ENCODE peak calls at places on chromosomes 11 and 22, in four cellular contexts. I is upper lobe of right lung, K is nephron progenitor cell, Y is tibial nerve. U is an unnamed sample.

GRCh38 chr11:97454988-97455387 is 1065.2 kb downstream of the JRKL start:
- DNase-seq in Y (no peak), K (no peak), I (no peak), U (no peak)

GRCh38 chr11:83007909-83008580 is 63.7 kb downstream of the RAB30 start:
- DNase-seq in K (peak; percentile 23), Y (no peak), I (peak; percentile 67), U (no peak)

GRCh38 chr22:28917747-28918543 is 34.6 kb downstream of the ZNRF3 start:
- DNase-seq in Y (no peak), I (peak; percentile 67), K (peak; percentile 49), U (no peak)

GRCh38 chr11:75474878-75475766 is 42.1 kb upstream of the KLHL35 start:
- DNase-seq in Y (peak; percentile 55), I (peak; percentile 74), K (peak; percentile 77), U (no peak)

GRCh38 chr22:46147471-46148267 is 2.7 kb upstream of the PPARA start:
- DNase-seq in Y (no peak), K (no peak), I (peak; percentile 64), U (no peak)

GRCh38 chr11:18379201-18379600 is 15.2 kb upstream of the LDHA start:
- DNase-seq in Y (no peak), I (no peak), K (no peak), U (no peak)

GRCh38 chr11:36295926-36296325 is at the start of gene PRR5L:
- DNase-seq in Y (no peak), K (no peak), I (no peak), U (no peak)

GRCh38 chr11:96484361-96484760 is 94.5 kb downstream of the JRKL start:
- DNase-seq in I (no peak), Y (no peak), K (no peak), U (no peak)

GRCh38 chr22:20551805-20552449 is 44.5 kb downstream of the MED15 start:
- DNase-seq in I (no peak), Y (no peak), K (no peak), U (no peak)

GRCh38 chr11:68798221-68798813 is 43.4 kb downstream of the CPT1A start:
- DNase-seq in Y (peak; percentile 35), I (no peak), K (peak; percentile 74), U (peak; percentile 44)

GRCh38 chr11:67413266-67413797 is 2.1 kb upstream of the CARNS1 start:
- DNase-seq in K (no peak), Y (no peak), I (no peak), U (no peak)

GRCh38 chr11:23765862-23766261 is 731.0 kb upstream of the LUZP2 start:
- DNase-seq in I (no peak), Y (no peak), K (no peak), U (no peak)

GRCh38 chr11:128549256-128549944 is 38.0 kb downstream of the ETS1 start:
- DNase-seq in K (no peak), I (no peak), Y (peak; percentile 50), U (no peak)

GRCh38 chr11:94504689-94505293 is 7.5 kb upstream of the C11orf97 start:
- DNase-seq in K (peak; percentile 10), Y (peak; percentile 26), I (no peak), U (no peak)

GRCh38 chr22:48650323-48651035 is 1177.2 kb downstream of the BRD1 start:
- DNase-seq in K (no peak), Y (no peak), I (no peak), U (no peak)

GRCh38 chr22:25403752-25404471 is 160.6 kb upstream of the GRK3 start:
- DNase-seq in Y (no peak), K (peak; percentile 28), I (no peak), U (no peak)

GRCh38 chr11:95919514-95919913 is 4.4 kb downstream of the MTMR2 start:
- DNase-seq in I (no peak), K (no peak), Y (no peak), U (no peak)

GRCh38 chr11:13494051-13494450 is 1.7 kb downstream of the PTH start:
- DNase-seq in I (no peak), K (no peak), Y (no peak), U (no peak)

GRCh38 chr11:115222218-115222862 is 281.9 kb downstream of the CADM1 start:
- DNase-seq in Y (no peak), K (no peak), I (no peak), U (no peak)

GRCh38 chr11:8631395-8632110 is 37.5 kb upstream of the STK33 start:
- DNase-seq in Y (peak; percentile 57), I (no peak), K (no peak), U (no peak)

GRCh38 chr22:24819941-24820461 is 14.0 kb downstream of the SGSM1 start:
- DNase-seq in I (peak; percentile 68), Y (no peak), K (no peak), U (no peak)

GRCh38 chr22:35620624-35621245 is 3.6 kb upstream of the MB start:
- DNase-seq in K (no peak), Y (no peak), I (no peak), U (no peak)

GRCh38 chr11:102158151-102158734 is 48.0 kb downstream of the YAP1 start:
- DNase-seq in I (no peak), K (no peak), Y (no peak), U (no peak)

GRCh38 chr11:14826580-14826979 is 65.5 kb downstream of the CYP2R1 start:
- DNase-seq in Y (no peak), I (no peak), K (no peak), U (no peak)

GRCh38 chr11:61083601-61084147 is 18.6 kb upstream of the CD5 start:
- DNase-seq in Y (no peak), I (no peak), K (no peak), U (no peak)

GRCh38 chr22:23166038-23166831 is 14.1 kb upstream of the BCR start:
- DNase-seq in Y (no peak), K (no peak), I (no peak), U (no peak)

GRCh38 chr11:133828861-133829260 is 16.5 kb downstream of the SPATA19 start:
- DNase-seq in Y (no peak), K (no peak), I (no peak), U (no peak)

GRCh38 chr11:133829566-133829965 is 15.7 kb downstream of the SPATA19 start:
- DNase-seq in Y (no peak), K (no peak), I (no peak), U (no peak)

GRCh38 chr11:133833101-133833898 is 12.0 kb downstream of the SPATA19 start:
- DNase-seq in Y (no peak), I (no peak), K (no peak), U (no peak)

GRCh38 chr11:133832096-133833081 is 12.9 kb downstream of the SPATA19 start:
- DNase-seq in K (no peak), Y (no peak), I (no peak), U (no peak)

DNA sequence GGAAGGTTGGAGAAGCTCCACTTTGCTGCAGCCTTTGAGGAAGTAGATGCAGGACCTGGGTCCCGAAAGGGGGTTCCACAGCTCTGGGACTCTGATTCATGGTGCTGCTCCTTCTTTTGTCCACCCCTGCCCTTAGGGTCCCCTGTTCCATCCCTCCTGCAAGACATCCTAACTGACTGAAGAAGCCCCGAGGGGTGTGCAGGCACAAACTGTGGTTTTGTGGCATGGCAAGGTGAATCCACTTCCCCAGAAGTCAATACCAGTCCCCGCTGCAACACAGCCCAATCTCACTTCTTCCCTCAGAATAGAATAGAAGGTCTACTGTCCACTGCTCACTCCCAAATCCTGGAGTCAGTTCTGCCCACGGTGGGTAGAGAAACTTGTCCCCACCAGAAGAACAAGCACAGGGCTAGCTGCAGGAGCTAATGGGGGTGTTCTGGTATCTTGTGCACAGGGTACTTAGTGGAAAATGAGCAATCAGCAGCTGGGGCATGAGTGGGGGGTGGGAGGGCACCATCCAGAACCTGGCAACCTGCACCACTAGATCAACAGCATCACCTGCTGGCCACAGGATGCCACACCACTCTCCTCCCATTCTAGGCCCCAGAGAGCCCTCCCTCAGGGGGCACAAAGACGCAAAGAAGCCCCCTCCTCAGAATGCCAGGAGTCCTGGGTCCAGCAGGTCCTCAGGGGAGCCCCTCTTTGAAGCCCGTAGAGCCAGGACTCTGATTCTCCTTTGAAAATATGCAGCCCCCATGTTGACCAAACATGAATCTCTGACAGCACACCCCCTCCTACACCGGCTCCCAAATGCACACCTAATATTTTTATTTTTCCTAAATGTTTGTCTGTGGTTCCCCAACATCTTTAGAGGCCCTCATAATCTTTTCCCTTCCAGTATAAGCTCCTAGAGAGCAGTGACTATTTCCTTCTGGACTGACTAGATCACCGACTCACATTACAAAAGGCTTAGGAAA is 14.1 kb downstream of the SPATA19 start:
- DNase-seq in I (no peak), K (no peak), Y (no peak), U (no peak)
- TF ChIP-seq CTCF in I (peak; percentile 12), K (peak; percentile 42), Y (no peak), U (no peak)

DNA sequence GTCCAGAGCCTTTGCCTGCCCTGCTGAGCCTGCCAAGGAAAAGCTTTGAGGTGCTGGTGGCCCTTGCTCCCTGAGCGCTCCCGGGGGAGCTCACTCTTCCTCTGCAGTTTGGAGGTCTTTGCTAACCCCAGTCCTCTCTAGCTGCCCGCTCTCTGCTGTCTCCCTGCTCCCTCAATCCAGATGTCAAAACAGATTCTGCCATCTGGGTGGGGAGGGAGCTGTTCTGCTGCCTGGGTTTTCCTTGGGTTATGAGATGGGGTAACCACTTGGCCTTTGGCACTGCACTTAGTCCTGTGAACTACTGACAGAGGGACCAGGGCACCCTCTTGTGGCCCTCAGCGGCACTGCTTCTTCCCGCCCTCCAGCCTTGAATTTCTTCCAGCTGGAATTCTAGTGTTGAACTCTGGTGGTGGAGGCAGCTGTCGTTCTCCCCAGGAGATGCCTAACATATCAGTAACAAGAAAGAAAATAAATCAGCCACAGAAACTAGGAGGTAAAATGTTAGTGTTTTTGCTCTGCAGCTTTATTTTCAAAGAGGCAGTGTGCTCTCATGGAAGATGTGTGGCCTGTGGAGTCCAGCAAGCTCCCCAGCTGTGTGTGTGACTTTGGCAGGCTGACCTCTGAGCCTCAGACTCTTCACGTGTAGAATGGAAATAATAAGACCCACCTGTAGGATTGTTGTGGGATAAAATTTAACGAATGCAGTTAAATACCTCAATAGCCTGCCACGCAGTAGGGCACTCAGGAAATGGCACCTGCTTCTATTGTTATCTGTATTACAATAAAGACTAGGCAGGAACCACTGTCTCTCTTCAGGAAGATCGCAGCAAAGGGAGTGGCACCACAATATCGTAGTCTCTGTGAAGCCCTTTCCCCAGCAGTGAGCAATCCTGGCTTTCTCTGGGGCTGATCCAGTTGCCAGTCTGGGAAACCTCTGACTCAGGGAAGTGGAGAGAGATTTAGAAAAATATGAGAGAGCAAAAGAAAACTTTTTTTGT is 23.4 kb downstream of the ARFGAP2 start:
- DNase-seq in Y (peak; percentile 93), K (peak; percentile 87), I (peak; percentile 82), U (peak; percentile 58)
- TF ChIP-seq CTCF in Y (peak; percentile 90), K (peak; percentile 97), I (peak; percentile 94), U (no peak)

GRCh38 chr11:209275-210121 is 2.0 kb downstream of the RIC8A start:
- DNase-seq in I (peak; percentile 66), Y (no peak), K (no peak), U (no peak)
- TF ChIP-seq CTCF in I (no peak), Y (no peak), K (no peak), U (no peak)

DNA sequence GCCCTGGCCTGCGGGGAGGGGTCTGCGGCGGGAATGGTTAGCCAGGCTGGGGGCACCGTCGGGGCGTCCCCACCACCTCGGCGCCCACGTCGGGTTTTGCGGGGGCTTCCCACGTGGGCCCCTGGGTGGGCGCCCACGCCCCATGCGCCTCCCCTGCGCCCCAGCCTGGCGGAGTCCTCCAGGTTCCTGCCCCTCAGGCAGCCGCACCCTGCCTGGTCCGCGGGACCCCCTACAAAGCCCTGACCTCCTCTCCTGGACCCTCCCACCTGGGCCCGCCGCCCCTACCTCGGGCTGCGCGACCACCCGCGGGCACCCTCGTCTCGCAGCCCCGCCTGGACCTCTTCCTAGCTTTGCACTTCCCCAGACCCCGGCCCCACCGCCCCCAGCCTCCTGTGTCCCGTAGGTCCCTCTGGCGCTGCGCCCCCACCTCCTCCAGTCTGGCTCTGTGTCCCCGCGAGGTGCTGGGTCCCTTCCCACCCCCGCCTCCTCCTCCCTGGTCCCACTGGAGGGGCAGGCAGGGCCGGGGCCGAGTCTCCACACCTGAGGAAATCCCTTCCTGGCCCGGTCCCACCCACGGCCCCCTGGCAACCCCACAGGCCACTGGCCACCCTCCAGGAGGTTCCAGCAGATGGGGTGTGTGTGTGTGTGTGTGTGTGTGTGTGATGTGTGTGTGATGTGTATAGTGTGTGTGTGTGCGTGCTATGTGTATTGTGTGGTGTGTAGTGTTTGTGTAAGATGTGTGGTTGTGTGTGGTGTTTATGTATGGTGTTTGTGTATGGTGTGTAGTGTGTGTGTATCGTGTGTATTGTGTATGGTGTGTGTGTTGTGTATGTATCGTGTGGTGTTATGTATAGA is 11.8 kb downstream of the PIM3 start:
- DNase-seq in Y (no peak), I (peak; percentile 77), K (peak; percentile 14), U (peak; percentile 22)
- TF ChIP-seq CTCF in Y (no peak), I (no peak), K (no peak), U (no peak)

U was measured in omental fat pad.